ENCODE peak calls at places on chromosome 21, in six cellular contexts. S is IMR-90, A is neuronal stem cell, V is mesenchymal stem cell, Z is H9, M is H1. R is an unnamed sample.

GRCh38 chr21:28884481-28884880 is 108.2 kb downstream of the LTN1 start:
- DNase-seq in Z (no peak), M (no peak), V (no peak), A (no peak), S (peak; percentile 8), R (no peak)

GRCh38 chr21:42414928-42415769 is 11.4 kb downstream of the UBASH3A start:
- DNase-seq in S (peak; percentile 78), M (no peak), A (no peak), Z (no peak), V (peak; percentile 66), R (peak; percentile 74)

GRCh38 chr21:36663033-36663855 is 35.7 kb upstream of the SIM2 start:
- DNase-seq in S (peak; percentile 33), A (no peak), M (no peak), V (no peak), Z (no peak), R (peak; percentile 63)

GRCh38 chr21:21000576-21001175 is 2.5 kb downstream of the NCAM2 start:
- DNase-seq in S (no peak), Z (no peak), V (no peak), M (no peak), A (no peak), R (no peak)

GRCh38 chr21:33096426-33096825 is 26.5 kb downstream of the OLIG1 start:
- DNase-seq in A (no peak), V (no peak), S (no peak), M (no peak), Z (no peak), R (no peak)

GRCh38 chr21:31908106-31909031 is 35.5 kb downstream of the HUNK start:
- DNase-seq in Z (peak; percentile 78), S (peak; percentile 84), A (no peak), V (no peak), M (no peak), R (peak; percentile 83)

GRCh38 chr21:42818328-42818749 is 61.0 kb downstream of the WDR4 start:
- DNase-seq in Z (peak; percentile 63), V (peak; percentile 55), A (no peak), M (no peak), S (peak; percentile 39), R (peak; percentile 81)

GRCh38 chr21:41933259-41934079 is 20.3 kb downstream of the C2CD2 start:
- DNase-seq in S (peak; percentile 56), V (peak; percentile 66), M (no peak), Z (no peak), A (no peak), R (no peak)

GRCh38 chr21:32414579-32415358 is 2.3 kb downstream of the EVA1C start:
- DNase-seq in A (no peak), M (no peak), S (peak; percentile 63), V (no peak), Z (no peak), R (no peak)

GRCh38 chr21:41878831-41879189 is 334 bp downstream of the PRDM15 start:
- DNase-seq in Z (peak; percentile 69), A (peak; percentile 67), S (peak; percentile 81), M (no peak), V (peak; percentile 85), R (peak; percentile 84)

GRCh38 chr21:17775431-17776126 is 43.6 kb downstream of the C21orf91 start:
- DNase-seq in A (no peak), S (no peak), M (no peak), V (no peak), Z (no peak), R (no peak)

GRCh38 chr21:42337830-42338729 is 12.7 kb downstream of the TFF2 start:
- DNase-seq in V (peak; percentile 17), S (peak; percentile 35), M (peak; percentile 54), Z (peak; percentile 86), A (peak; percentile 64), R (peak; percentile 54)

GRCh38 chr21:28655471-28655870 is 337.2 kb downstream of the LTN1 start:
- DNase-seq in V (no peak), M (no peak), A (no peak), Z (no peak), S (no peak), R (no peak)

GRCh38 chr21:27359141-27359540 is 392.3 kb upstream of the ADAMTS5 start:
- DNase-seq in S (peak; percentile 42), A (no peak), Z (no peak), V (peak; percentile 60), M (no peak), R (no peak)

GRCh38 chr21:29938968-29939858 is 583 bp downstream of the GRIK1 start:
- DNase-seq in A (peak; percentile 41), M (no peak), Z (peak; percentile 52), V (no peak), S (no peak), R (no peak)

GRCh38 chr21:29697555-29698193 is 242.1 kb downstream of the GRIK1 start:
- DNase-seq in Z (no peak), S (peak; percentile 9), M (no peak), A (no peak), V (no peak), R (no peak)

GRCh38 chr21:31257265-31257664 is 86.8 kb downstream of the TIAM1 start:
- DNase-seq in S (no peak), M (no peak), V (no peak), Z (no peak), A (no peak), R (no peak)

GRCh38 chr21:17053321-17053720 is 459.5 kb upstream of the CXADR start:
- DNase-seq in A (no peak), M (no peak), Z (no peak), S (no peak), V (no peak), R (no peak)

GRCh38 chr21:39874759-39875158 is 7.5 kb downstream of the PCP4 start:
- DNase-seq in M (no peak), S (no peak), A (no peak), V (no peak), Z (no peak), R (no peak)

GRCh38 chr21:40837456-40837855 is 9.5 kb downstream of the DSCAM start:
- DNase-seq in A (no peak), S (no peak), V (no peak), Z (no peak), M (no peak), R (peak; percentile 80)

GRCh38 chr21:32977216-32977615 is 48.5 kb upstream of the OLIG2 start:
- DNase-seq in S (no peak), Z (no peak), V (no peak), A (no peak), M (no peak), R (no peak)

GRCh38 chr21:42453301-42454220 is 42.5 kb downstream of the RSPH1 start:
- DNase-seq in A (no peak), M (no peak), V (no peak), S (no peak), Z (no peak), R (no peak)

GRCh38 chr21:32412162-32412997 is at the start of gene EVA1C:
- DNase-seq in M (no peak), A (no peak), Z (peak; percentile 69), S (peak; percentile 30), V (no peak), R (no peak)

GRCh38 chr21:37538971-37539590 is 172.5 kb downstream of the DYRK1A start:
- DNase-seq in A (no peak), M (no peak), Z (no peak), S (no peak), V (no peak), R (no peak)

GRCh38 chr21:36804867-36805611 is 106.1 kb downstream of the SIM2 start:
- DNase-seq in V (no peak), S (no peak), Z (no peak), M (no peak), A (no peak), R (no peak)

GRCh38 chr21:28991861-28992525 is 684 bp downstream of the LTN1 start:
- DNase-seq in A (no peak), S (no peak), V (no peak), Z (no peak), M (no peak), R (no peak)

GRCh38 chr21:37149411-37149810 is 76.4 kb downstream of the TTC3 start:
- DNase-seq in Z (no peak), M (no peak), V (peak; percentile 86), A (no peak), S (peak; percentile 91), R (peak; percentile 48)

GRCh38 chr21:25080706-25081495 is 526.4 kb downstream of the MRPL39 start:
- DNase-seq in Z (no peak), S (peak; percentile 7), V (no peak), A (no peak), M (no peak), R (no peak)
- H4K91ac ChIP-seq in Z (no peak overlapping the region), S (no peak overlapping the region), V (no peak overlapping the region), A (no peak overlapping the region), M (no peak overlapping the region), R (no peak overlapping the region)

GRCh38 chr21:44375281-44375651 is 21.8 kb downstream of the TRPM2 start:
- DNase-seq in M (no peak), Z (no peak), A (no peak), V (no peak), S (no peak), R (no peak)

GRCh38 chr21:44375686-44376320 is 22.4 kb downstream of the TRPM2 start:
- DNase-seq in Z (no peak), M (no peak), S (no peak), A (no peak), V (no peak), R (no peak)

GRCh38 chr21:44376606-44377005 is 23.2 kb downstream of the TRPM2 start:
- DNase-seq in S (no peak), V (no peak), Z (no peak), A (no peak), M (no peak), R (no peak)

GRCh38 chr21:44372616-44373015 is 19.2 kb downstream of the TRPM2 start:
- DNase-seq in V (no peak), Z (no peak), A (no peak), M (no peak), S (no peak), R (no peak)

GRCh38 chr21:44374601-44375280 is 21.3 kb downstream of the TRPM2 start:
- DNase-seq in V (no peak), M (no peak), Z (no peak), A (no peak), S (no peak), R (no peak)
- H3K27ac ChIP-seq in V (no peak overlapping the region), M (no peak overlapping the region), Z (no peak overlapping the region), A (no peak overlapping the region), S (no peak overlapping the region), R (no peak overlapping the region)

GRCh38 chr21:26351661-26352060 is 181.1 kb upstream of the APP start:
- DNase-seq in Z (no peak), M (no peak), A (no peak), V (no peak), S (no peak), R (no peak)
- H4K91ac ChIP-seq in Z (no peak overlapping the region), M (no peak overlapping the region), A (no peak overlapping the region), V (no peak overlapping the region), S (no peak overlapping the region), R (no peak overlapping the region)

GRCh38 chr21:38743772-38744529 is 61.8 kb upstream of the ETS2 start:
- DNase-seq in V (peak; percentile 65), S (no peak), A (no peak), M (no peak), Z (no peak), R (peak; percentile 68)

GRCh38 chr21:38742580-38743260 is 63.0 kb upstream of the ETS2 start:
- DNase-seq in S (no peak), Z (no peak), M (no peak), A (no peak), V (no peak), R (no peak)

GRCh38 chr21:38752051-38752505 is 53.7 kb upstream of the ETS2 start:
- DNase-seq in Z (no peak), S (no peak), M (no peak), A (no peak), V (no peak), R (no peak)

GRCh38 chr21:38751379-38752050 is 54.2 kb upstream of the ETS2 start:
- DNase-seq in Z (no peak), A (no peak), S (no peak), V (no peak), M (no peak), R (no peak)

GRCh38 chr21:38747796-38748195 is 57.9 kb upstream of the ETS2 start:
- DNase-seq in Z (no peak), S (no peak), M (no peak), V (no peak), A (no peak), R (no peak)
- H3K27ac ChIP-seq in Z (no peak overlapping the region), S (no peak overlapping the region), M (no peak overlapping the region), V (no peak overlapping the region), A (no peak overlapping the region), R (no peak overlapping the region)